ENCODE peak calls at places on chromosomes 12 and 14, in ten cellular contexts. Z is stomach, W is right lobe of liver, A is breast epithelium, S is tibial nerve, Y is gastrocnemius medialis, C is heart left ventricle, E is prostate gland, L is A549, O is ovary. Q is an unnamed sample.

GRCh38 chr12:94873368-94874085 is 130.0 kb downstream of the NDUFA12 start:
- DNase-seq in Z (peak; percentile 28), W (no peak), A (no peak), S (no peak), Y (no peak), C (peak; percentile 21), E (peak; percentile 35), L (peak; percentile 26), O (peak; percentile 38), Q (no peak)

GRCh38 chr14:29078810-29079522 is 312.4 kb downstream of the FOXG1 start:
- DNase-seq in Z (no peak), W (no peak), A (no peak), S (no peak), Y (no peak), C (no peak), E (no peak), L (no peak), O (no peak), Q (no peak)

GRCh38 chr12:26204612-26205289 is 9.4 kb downstream of the SSPN start:
- DNase-seq in Z (no peak), W (no peak), A (no peak), S (no peak), Y (no peak), C (peak; percentile 26), E (no peak), L (no peak), O (peak; percentile 30), Q (no peak)

GRCh38 chr12:72966684-72967083 is 694.5 kb downstream of the TRHDE start:
- DNase-seq in Z (no peak), W (no peak), A (no peak), S (no peak), Y (no peak), C (no peak), E (no peak), L (no peak), O (no peak), Q (no peak)

GRCh38 chr14:23299558-23299957 is 3.1 kb downstream of the PPP1R3E start:
- DNase-seq in Z (no peak), W (no peak), A (no peak), S (no peak), Y (no peak), C (no peak), E (no peak), L (peak; percentile 35), O (no peak), Q (no peak)

GRCh38 chr12:94839347-94839746 is 164.2 kb downstream of the NDUFA12 start:
- DNase-seq in Z (no peak), W (no peak), A (no peak), S (no peak), Y (no peak), C (no peak), E (no peak), L (no peak), O (no peak), Q (no peak)

GRCh38 chr12:113302925-113303640 is 31.8 kb downstream of the SLC8B1 start:
- DNase-seq in Z (no peak), W (no peak), A (no peak), S (no peak), Y (no peak), C (no peak), E (peak; percentile 22), L (no peak), O (no peak), Q (no peak)

GRCh38 chr12:105912911-105913514 is 225.7 kb downstream of the NUAK1 start:
- DNase-seq in Z (no peak), W (no peak), A (no peak), S (no peak), Y (no peak), C (no peak), E (no peak), L (no peak), O (no peak), Q (no peak)

GRCh38 chr12:8828514-8829127 is 6.2 kb downstream of the A2ML1 start:
- DNase-seq in Z (no peak), W (no peak), A (no peak), S (no peak), Y (no peak), C (no peak), E (no peak), L (no peak), O (no peak), Q (no peak)

GRCh38 chr12:46627686-46628085 is 198.1 kb downstream of the SLC38A4 start:
- DNase-seq in Z (no peak), W (no peak), A (no peak), S (no peak), Y (no peak), C (no peak), E (no peak), L (no peak), O (no peak), Q (no peak)

GRCh38 chr12:19150273-19150895 is 20.9 kb downstream of the PLEKHA5 start:
- DNase-seq in Z (no peak), W (no peak), A (no peak), S (no peak), Y (no peak), C (peak; percentile 35), E (no peak), L (no peak), O (no peak), Q (no peak)

GRCh38 chr12:71354871-71355270 is 84.7 kb upstream of the LGR5 start:
- DNase-seq in Z (no peak), W (no peak), A (no peak), S (no peak), Y (no peak), C (no peak), E (no peak), L (no peak), O (no peak), Q (no peak)

GRCh38 chr12:75480469-75480949 is at the start of gene GLIPR1:
- DNase-seq in Z (peak; percentile 57), W (peak; percentile 65), A (peak; percentile 58), S (peak; percentile 47), Y (peak; percentile 57), C (peak; percentile 62), E (peak; percentile 56), L (peak; percentile 44), O (peak; percentile 70), Q (peak; percentile 42)

GRCh38 chr14:32021341-32021740 is 55.8 kb upstream of the ARHGAP5 start:
- DNase-seq in Z (no peak), W (no peak), A (no peak), S (no peak), Y (no peak), C (no peak), E (no peak), L (no peak), O (no peak), Q (no peak)

GRCh38 chr14:35343709-35344474 is 51.7 kb downstream of the PSMA6 start:
- DNase-seq in Z (no peak), W (peak; percentile 46), A (no peak), S (no peak), Y (no peak), C (no peak), E (no peak), L (no peak), O (no peak), Q (no peak)

GRCh38 chr14:35342160-35343010 is 50.2 kb downstream of the PSMA6 start:
- DNase-seq in Z (peak; percentile 65), W (peak; percentile 81), A (peak; percentile 61), S (no peak), Y (peak; percentile 93), C (peak; percentile 54), E (peak; percentile 69), L (no peak), O (peak; percentile 30), Q (no peak)

GRCh38 chr14:35340616-35341453 is 48.7 kb downstream of the PSMA6 start:
- DNase-seq in Z (no peak), W (peak; percentile 60), A (no peak), S (no peak), Y (no peak), C (no peak), E (no peak), L (no peak), O (no peak), Q (no peak)

GRCh38 chr14:35339761-35340406 is 47.7 kb downstream of the PSMA6 start:
- DNase-seq in Z (no peak), W (peak; percentile 68), A (no peak), S (no peak), Y (no peak), C (peak; percentile 40), E (no peak), L (no peak), O (no peak), Q (no peak)

GRCh38 chr14:35341454-35342159 is 49.4 kb downstream of the PSMA6 start:
- DNase-seq in Z (peak; percentile 99), W (peak; percentile 99), A (peak; percentile 95), S (peak; percentile 96), Y (peak; percentile 98), C (peak; percentile 94), E (peak; percentile 99), L (peak; percentile 87), O (peak; percentile 94), Q (peak; percentile 69)
- TF ChIP-seq POLR2A in Z (no peak), W (peak; percentile 82), A (no peak), S (peak; percentile 76), Y (peak; percentile 71), C (no peak), E (peak; percentile 77), L (peak; percentile 63), O (peak; percentile 6), Q (no peak)

GRCh38 chr12:65823481-65824313 is 586 bp upstream of the HMGA2 start:
- DNase-seq in Z (peak; percentile 70), W (peak; percentile 72), A (no peak), S (no peak), Y (no peak), C (peak; percentile 19), E (peak; percentile 6), L (peak; percentile 53), O (peak; percentile 16), Q (peak; percentile 63)
- TF ChIP-seq POLR2A in Z (no peak), W (no peak), A (no peak), S (no peak), Y (no peak), C (no peak), E (no peak), L (no peak), O (no peak), Q (no peak)

DNA sequence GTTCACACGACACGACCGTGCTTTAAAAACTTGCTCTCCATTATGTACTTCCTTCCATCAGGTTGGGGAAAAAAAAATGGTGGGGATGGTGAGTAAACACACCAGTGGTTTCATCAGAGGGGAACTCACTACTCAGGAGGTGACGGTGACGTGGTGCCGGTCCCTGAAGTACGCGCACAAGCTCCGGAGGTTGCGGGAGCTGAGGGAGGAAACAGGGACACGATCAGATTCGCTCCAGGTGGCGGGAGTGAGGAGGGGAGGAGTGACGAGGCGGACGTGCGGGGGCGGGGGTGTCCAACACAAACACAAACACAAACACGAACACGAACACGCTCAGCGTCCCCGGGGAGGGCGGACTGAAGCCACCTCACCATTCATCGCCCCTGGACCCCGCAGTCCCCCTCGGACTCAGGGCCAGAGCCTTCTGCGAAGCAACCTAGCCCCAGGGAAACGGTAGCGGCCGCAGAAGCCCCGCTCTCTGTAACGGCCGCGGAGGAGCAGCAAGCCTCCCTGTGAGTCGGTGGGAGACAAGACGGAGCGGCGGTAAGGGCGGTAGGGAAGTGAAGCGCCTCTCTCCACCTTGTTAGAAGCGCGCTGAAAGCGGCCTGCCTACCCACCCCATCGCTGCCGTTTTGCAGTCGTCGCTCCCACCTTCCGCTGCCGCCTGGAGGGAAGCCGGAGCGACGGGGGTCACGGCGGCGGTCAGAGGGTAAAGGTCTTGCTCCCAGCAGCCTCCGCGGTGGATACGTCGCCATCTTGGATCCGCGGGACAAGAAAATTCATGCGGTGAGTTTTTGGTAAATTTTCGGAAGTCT is at the start of gene CNOT2:
- DNase-seq in Z (peak; percentile 88), W (peak; percentile 93), A (peak; percentile 82), S (peak; percentile 68), Y (peak; percentile 90), C (peak; percentile 93), E (peak; percentile 79), L (peak; percentile 77), O (peak; percentile 87), Q (peak; percentile 67)
- TF ChIP-seq POLR2A in Z (peak; percentile 38), W (peak; percentile 80), A (no peak), S (peak; percentile 49), Y (peak; percentile 80), C (no peak), E (peak; percentile 54), L (peak; percentile 70), O (peak; percentile 49), Q (peak; percentile 77)

GRCh38 chr12:50050410-50051280 is 6.8 kb upstream of the ASIC1 start:
- DNase-seq in Z (peak; percentile 69), W (peak; percentile 64), A (no peak), S (peak; percentile 43), Y (peak; percentile 57), C (peak; percentile 45), E (no peak), L (no peak), O (peak; percentile 75), Q (no peak)
- TF ChIP-seq POLR2A in Z (no peak), W (no peak), A (no peak), S (no peak), Y (no peak), C (no peak), E (no peak), L (no peak), O (no peak), Q (no peak)

Q was measured in H54.